ENCODE peak calls at places on chromosomes 2 and 18, in ten cellular contexts. One of them, this sample, is unnamed.

GRCh38 chr2:1605659-1606400 is 138.5 kb downstream of the PXDN start:
- DNase-seq in brain microvascular endothelial cell: peak; percentile 66
- DNase-seq in CD8-positive, alpha-beta memory T cell: no peak
- DNase-seq in astrocyte of the spinal cord: peak; percentile 48
- DNase-seq in AG09309: no peak
- DNase-seq in A549: no peak
- DNase-seq in GM06990: no peak
- DNase-seq in SK-N-SH: peak; percentile 64
- DNase-seq in GM12865: peak; percentile 8
- DNase-seq in ovary: no peak
- DNase-seq in this sample: peak; percentile 17

GRCh38 chr2:102438124-102438523 is 15.2 kb downstream of the IL18RAP start:
- DNase-seq in brain microvascular endothelial cell: no peak
- DNase-seq in CD8-positive, alpha-beta memory T cell: no peak
- DNase-seq in astrocyte of the spinal cord: no peak
- DNase-seq in AG09309: no peak
- DNase-seq in A549: no peak
- DNase-seq in GM06990: no peak
- DNase-seq in SK-N-SH: no peak
- DNase-seq in GM12865: no peak
- DNase-seq in ovary: no peak
- DNase-seq in this sample: no peak

GRCh38 chr2:170836027-170836426 is 19.3 kb downstream of the GAD1 start:
- DNase-seq in brain microvascular endothelial cell: no peak
- DNase-seq in CD8-positive, alpha-beta memory T cell: no peak
- DNase-seq in astrocyte of the spinal cord: no peak
- DNase-seq in AG09309: no peak
- DNase-seq in A549: no peak
- DNase-seq in GM06990: no peak
- DNase-seq in SK-N-SH: no peak
- DNase-seq in GM12865: no peak
- DNase-seq in ovary: no peak
- DNase-seq in this sample: no peak

GRCh38 chr2:88016948-88017779 is 817 bp upstream of the RNU2-63P start:
- DNase-seq in brain microvascular endothelial cell: peak; percentile 45
- DNase-seq in CD8-positive, alpha-beta memory T cell: no peak
- DNase-seq in astrocyte of the spinal cord: no peak
- DNase-seq in AG09309: no peak
- DNase-seq in A549: peak; percentile 68
- DNase-seq in GM06990: peak; percentile 81
- DNase-seq in SK-N-SH: peak; percentile 76
- DNase-seq in GM12865: peak; percentile 78
- DNase-seq in ovary: no peak
- DNase-seq in this sample: no peak

GRCh38 chr18:77702686-77703085 is 453.0 kb downstream of the GALR1 start:
- DNase-seq in brain microvascular endothelial cell: peak; percentile 1
- DNase-seq in CD8-positive, alpha-beta memory T cell: no peak
- DNase-seq in astrocyte of the spinal cord: peak; percentile 16
- DNase-seq in AG09309: no peak
- DNase-seq in A549: peak; percentile 1
- DNase-seq in GM06990: no peak
- DNase-seq in SK-N-SH: peak; percentile 3
- DNase-seq in GM12865: peak; percentile 18
- DNase-seq in ovary: no peak
- DNase-seq in this sample: no peak

GRCh38 chr2:167732251-167732788 is 515.1 kb downstream of the STK39 start:
- DNase-seq in brain microvascular endothelial cell: no peak
- DNase-seq in CD8-positive, alpha-beta memory T cell: no peak
- DNase-seq in astrocyte of the spinal cord: no peak
- DNase-seq in AG09309: no peak
- DNase-seq in A549: no peak
- DNase-seq in GM06990: no peak
- DNase-seq in SK-N-SH: no peak
- DNase-seq in GM12865: no peak
- DNase-seq in ovary: no peak
- DNase-seq in this sample: no peak

GRCh38 chr2:26270363-26270762 is 25.6 kb downstream of the HADHB start:
- DNase-seq in brain microvascular endothelial cell: no peak
- DNase-seq in CD8-positive, alpha-beta memory T cell: no peak
- DNase-seq in astrocyte of the spinal cord: no peak
- DNase-seq in AG09309: no peak
- DNase-seq in A549: no peak
- DNase-seq in GM06990: no peak
- DNase-seq in SK-N-SH: no peak
- DNase-seq in GM12865: no peak
- DNase-seq in ovary: no peak
- DNase-seq in this sample: no peak

GRCh38 chr18:70377317-70377799 is 88.5 kb downstream of the SOCS6 start:
- DNase-seq in brain microvascular endothelial cell: no peak
- DNase-seq in CD8-positive, alpha-beta memory T cell: no peak
- DNase-seq in astrocyte of the spinal cord: no peak
- DNase-seq in AG09309: no peak
- DNase-seq in A549: peak; percentile 44
- DNase-seq in GM06990: no peak
- DNase-seq in SK-N-SH: peak; percentile 22
- DNase-seq in GM12865: no peak
- DNase-seq in ovary: no peak
- DNase-seq in this sample: no peak

GRCh38 chr2:132676999-132677398 is 7.0 kb upstream of the LYPD1 start:
- DNase-seq in brain microvascular endothelial cell: no peak
- DNase-seq in CD8-positive, alpha-beta memory T cell: no peak
- DNase-seq in astrocyte of the spinal cord: no peak
- DNase-seq in AG09309: no peak
- DNase-seq in A549: no peak
- DNase-seq in GM06990: no peak
- DNase-seq in SK-N-SH: no peak
- DNase-seq in GM12865: no peak
- DNase-seq in ovary: no peak
- DNase-seq in this sample: no peak

GRCh38 chr2:98937906-98938305 is 1.9 kb upstream of the CRACDL start:
- DNase-seq in brain microvascular endothelial cell: no peak
- DNase-seq in CD8-positive, alpha-beta memory T cell: no peak
- DNase-seq in astrocyte of the spinal cord: no peak
- DNase-seq in AG09309: no peak
- DNase-seq in A549: no peak
- DNase-seq in GM06990: no peak
- DNase-seq in SK-N-SH: no peak
- DNase-seq in GM12865: no peak
- DNase-seq in ovary: no peak
- DNase-seq in this sample: no peak

GRCh38 chr2:70944291-70944690 is 8.6 kb downstream of the ATP6V1B1 start:
- DNase-seq in brain microvascular endothelial cell: no peak
- DNase-seq in CD8-positive, alpha-beta memory T cell: no peak
- DNase-seq in astrocyte of the spinal cord: no peak
- DNase-seq in AG09309: no peak
- DNase-seq in A549: no peak
- DNase-seq in GM06990: no peak
- DNase-seq in SK-N-SH: no peak
- DNase-seq in GM12865: no peak
- DNase-seq in ovary: no peak
- DNase-seq in this sample: no peak

GRCh38 chr2:70946832-70947442 is 11.2 kb downstream of the ATP6V1B1 start:
- DNase-seq in brain microvascular endothelial cell: peak; percentile 64
- DNase-seq in CD8-positive, alpha-beta memory T cell: peak; percentile 42
- DNase-seq in astrocyte of the spinal cord: peak; percentile 60
- DNase-seq in AG09309: no peak
- DNase-seq in A549: peak; percentile 38
- DNase-seq in GM06990: no peak
- DNase-seq in SK-N-SH: peak; percentile 71
- DNase-seq in GM12865: peak; percentile 53
- DNase-seq in ovary: peak; percentile 39
- DNase-seq in this sample: no peak

GRCh38 chr2:70947556-70948184 is 12.0 kb downstream of the ATP6V1B1 start:
- DNase-seq in brain microvascular endothelial cell: peak; percentile 68
- DNase-seq in CD8-positive, alpha-beta memory T cell: no peak
- DNase-seq in astrocyte of the spinal cord: peak; percentile 51
- DNase-seq in AG09309: no peak
- DNase-seq in A549: no peak
- DNase-seq in GM06990: no peak
- DNase-seq in SK-N-SH: peak; percentile 7
- DNase-seq in GM12865: no peak
- DNase-seq in ovary: no peak
- DNase-seq in this sample: no peak

GRCh38 chr2:70949086-70949485 is 13.4 kb downstream of the ATP6V1B1 start:
- DNase-seq in brain microvascular endothelial cell: no peak
- DNase-seq in CD8-positive, alpha-beta memory T cell: no peak
- DNase-seq in astrocyte of the spinal cord: no peak
- DNase-seq in AG09309: no peak
- DNase-seq in A549: no peak
- DNase-seq in GM06990: no peak
- DNase-seq in SK-N-SH: no peak
- DNase-seq in GM12865: no peak
- DNase-seq in ovary: no peak
- DNase-seq in this sample: no peak

DNA sequence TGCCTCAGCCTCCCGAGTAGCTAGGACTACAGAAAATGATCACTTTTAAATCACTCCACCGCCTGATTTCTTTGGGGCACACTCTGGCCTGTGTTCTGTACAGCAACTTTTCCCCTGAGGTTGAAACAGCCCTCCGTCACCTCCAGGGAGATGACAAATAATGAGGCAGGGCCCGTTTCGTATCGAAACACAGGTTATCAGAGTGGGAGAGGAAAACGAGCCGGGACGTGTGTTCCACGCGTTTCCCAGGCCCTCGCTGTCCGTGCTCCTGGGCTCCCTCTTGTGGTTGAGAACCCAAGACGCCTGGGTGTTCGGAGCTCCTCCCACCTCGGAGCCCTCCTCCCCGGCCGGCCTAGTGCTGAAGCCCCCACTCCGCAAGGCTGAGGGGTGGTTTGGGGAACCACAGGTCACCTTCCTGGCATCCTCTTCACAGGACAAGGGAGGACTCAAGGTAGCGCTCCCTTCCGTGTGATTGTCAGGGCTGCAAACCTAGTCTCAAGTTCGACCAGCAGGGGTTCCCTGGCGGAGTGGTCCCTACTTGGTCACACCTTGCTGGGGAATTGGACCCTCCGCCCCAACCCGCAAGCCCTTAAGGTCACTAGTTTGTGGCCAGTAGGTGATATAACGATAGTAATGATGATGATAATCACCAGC is 12.8 kb downstream of the ATP6V1B1 start:
- DNase-seq in brain microvascular endothelial cell: peak; percentile 66
- DNase-seq in CD8-positive, alpha-beta memory T cell: peak; percentile 71
- DNase-seq in astrocyte of the spinal cord: peak; percentile 64
- DNase-seq in AG09309: no peak
- DNase-seq in A549: peak; percentile 79
- DNase-seq in GM06990: peak; percentile 59
- DNase-seq in SK-N-SH: peak; percentile 87
- DNase-seq in GM12865: peak; percentile 65
- DNase-seq in ovary: peak; percentile 81
- DNase-seq in this sample: no peak
- H3K4me3 ChIP-seq in brain microvascular endothelial cell: peak overlapping the region; percentile 40
- H3K4me3 ChIP-seq in CD8-positive, alpha-beta memory T cell: peak overlapping the region; percentile 40
- H3K4me3 ChIP-seq in astrocyte of the spinal cord: peak overlapping the region; percentile 25
- H3K4me3 ChIP-seq in AG09309: peak overlapping the region; percentile 1
- H3K4me3 ChIP-seq in A549: peak overlapping the region; percentile 4
- H3K4me3 ChIP-seq in GM06990: no peak overlapping the region
- H3K4me3 ChIP-seq in SK-N-SH: peak overlapping the region; percentile 27
- H3K4me3 ChIP-seq in GM12865: no peak overlapping the region
- H3K4me3 ChIP-seq in ovary: no peak overlapping the region
- H3K4me3 ChIP-seq in this sample: no peak overlapping the region

GRCh38 chr2:113276906-113277425 is 1.8 kb downstream of the PAX8 start:
- DNase-seq in brain microvascular endothelial cell: no peak
- DNase-seq in CD8-positive, alpha-beta memory T cell: no peak
- DNase-seq in astrocyte of the spinal cord: no peak
- DNase-seq in AG09309: no peak
- DNase-seq in A549: no peak
- DNase-seq in GM06990: no peak
- DNase-seq in SK-N-SH: no peak
- DNase-seq in GM12865: no peak
- DNase-seq in ovary: no peak
- DNase-seq in this sample: no peak
- H3K4me3 ChIP-seq in brain microvascular endothelial cell: no peak overlapping the region
- H3K4me3 ChIP-seq in CD8-positive, alpha-beta memory T cell: no peak overlapping the region
- H3K4me3 ChIP-seq in astrocyte of the spinal cord: no peak overlapping the region
- H3K4me3 ChIP-seq in AG09309: no peak overlapping the region
- H3K4me3 ChIP-seq in A549: no peak overlapping the region
- H3K4me3 ChIP-seq in GM06990: no peak overlapping the region
- H3K4me3 ChIP-seq in SK-N-SH: no peak overlapping the region
- H3K4me3 ChIP-seq in GM12865: no peak overlapping the region
- H3K4me3 ChIP-seq in ovary: no peak overlapping the region
- H3K4me3 ChIP-seq in this sample: no peak overlapping the region

DNA sequence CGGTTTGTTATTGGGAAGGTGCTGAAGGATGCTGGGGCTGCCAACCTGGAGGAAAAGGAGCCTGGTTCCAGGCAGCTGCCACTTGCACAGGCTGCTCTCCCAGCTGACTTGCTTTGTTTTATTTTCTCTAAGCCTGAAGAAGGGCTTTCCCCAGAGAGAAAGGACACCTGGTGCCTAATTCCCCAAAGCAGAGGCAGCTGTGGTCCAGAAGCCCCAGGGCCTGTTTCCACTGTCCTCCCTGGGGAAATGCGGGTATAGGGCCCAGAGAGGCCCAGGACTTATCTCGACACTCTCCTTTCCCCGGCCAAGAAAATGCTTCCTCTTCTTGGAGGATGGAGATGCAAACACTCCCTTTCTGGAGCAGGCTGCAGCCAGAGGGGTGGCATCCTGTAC is 30.1 kb downstream of the INO80C start:
- DNase-seq in brain microvascular endothelial cell: no peak
- DNase-seq in CD8-positive, alpha-beta memory T cell: no peak
- DNase-seq in astrocyte of the spinal cord: no peak
- DNase-seq in AG09309: no peak
- DNase-seq in A549: no peak
- DNase-seq in GM06990: peak; percentile 31
- DNase-seq in SK-N-SH: no peak
- DNase-seq in GM12865: peak; percentile 64
- DNase-seq in ovary: no peak
- DNase-seq in this sample: no peak
- H3K4me3 ChIP-seq in brain microvascular endothelial cell: no peak overlapping the region
- H3K4me3 ChIP-seq in CD8-positive, alpha-beta memory T cell: no peak overlapping the region
- H3K4me3 ChIP-seq in astrocyte of the spinal cord: no peak overlapping the region
- H3K4me3 ChIP-seq in AG09309: no peak overlapping the region
- H3K4me3 ChIP-seq in A549: no peak overlapping the region
- H3K4me3 ChIP-seq in GM06990: no peak overlapping the region
- H3K4me3 ChIP-seq in SK-N-SH: no peak overlapping the region
- H3K4me3 ChIP-seq in GM12865: no peak overlapping the region
- H3K4me3 ChIP-seq in ovary: no peak overlapping the region
- H3K4me3 ChIP-seq in this sample: no peak overlapping the region

DNA sequence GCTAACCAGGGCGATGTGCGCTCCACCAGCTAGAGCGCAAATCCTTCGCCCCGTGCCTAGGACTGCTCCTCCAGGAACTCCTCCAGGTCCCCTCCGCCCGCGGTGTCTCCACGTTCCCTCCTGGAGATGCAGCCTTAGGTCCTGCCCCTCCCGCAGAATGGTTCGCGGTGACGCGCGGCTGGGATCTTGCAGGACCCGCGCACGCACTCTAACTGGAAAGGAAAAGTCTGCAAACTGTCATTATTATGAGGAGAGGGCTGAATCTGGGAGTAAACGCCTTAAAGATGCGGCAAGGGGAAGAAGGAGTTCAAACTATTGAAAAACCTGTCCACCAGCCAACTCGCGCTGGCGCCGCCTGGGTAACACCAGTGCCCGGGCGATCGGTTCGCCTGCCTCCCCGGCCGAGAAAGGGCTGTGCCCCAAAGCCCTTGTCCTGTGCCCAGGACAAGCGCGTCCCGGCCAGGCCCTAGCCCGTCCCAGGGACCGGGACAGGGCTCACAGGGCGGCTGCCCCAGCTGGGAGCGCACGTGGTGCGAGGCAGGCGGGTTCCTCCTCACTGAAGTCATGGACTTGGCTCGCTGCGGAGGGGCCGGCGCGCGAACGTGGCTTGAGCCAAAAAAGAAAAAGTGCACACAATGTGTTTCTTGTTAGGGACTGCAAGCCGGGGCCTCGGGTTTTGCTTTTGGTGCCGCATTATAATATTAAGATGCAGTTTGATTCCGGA is 5.5 kb upstream of the ID2 start:
- DNase-seq in brain microvascular endothelial cell: no peak
- DNase-seq in CD8-positive, alpha-beta memory T cell: no peak
- DNase-seq in astrocyte of the spinal cord: peak; percentile 83
- DNase-seq in AG09309: no peak
- DNase-seq in A549: no peak
- DNase-seq in GM06990: peak; percentile 22
- DNase-seq in SK-N-SH: peak; percentile 90
- DNase-seq in GM12865: no peak
- DNase-seq in ovary: peak; percentile 88
- DNase-seq in this sample: peak; percentile 67
- H3K4me3 ChIP-seq in brain microvascular endothelial cell: peak overlapping the region; percentile 54
- H3K4me3 ChIP-seq in CD8-positive, alpha-beta memory T cell: no peak overlapping the region
- H3K4me3 ChIP-seq in astrocyte of the spinal cord: peak overlapping the region; percentile 38
- H3K4me3 ChIP-seq in AG09309: peak overlapping the region; percentile 48
- H3K4me3 ChIP-seq in A549: no peak overlapping the region
- H3K4me3 ChIP-seq in GM06990: no peak overlapping the region
- H3K4me3 ChIP-seq in SK-N-SH: peak overlapping the region; percentile 63
- H3K4me3 ChIP-seq in GM12865: no peak overlapping the region
- H3K4me3 ChIP-seq in ovary: peak overlapping the region; percentile 38
- H3K4me3 ChIP-seq in this sample: peak overlapping the region; percentile 48

This sample was measured in BJ.